ENCODE peak calls at places on chromosomes 12 and 14, in four cellular contexts. One of them, this sample, is unnamed.
A peak's percentile ranks its signal among the peaks of the same experiment; 100 is the strongest.

GRCh38 chr12:132237772-132238486 is 91.5 kb downstream of the GALNT9 start:
- DNase-seq in GM12865: no peak
- DNase-seq in mucosa of descending colon: no peak
- DNase-seq in IMR-90: no peak
- DNase-seq in this sample: peak; percentile 37

GRCh38 chr14:91867316-91867988 is at the start of gene TC2N:
- DNase-seq in GM12865: peak; percentile 69
- DNase-seq in mucosa of descending colon: no peak
- DNase-seq in IMR-90: no peak
- DNase-seq in this sample: no peak

GRCh38 chr12:15520083-15520482 is 197.8 kb downstream of the PTPRO start:
- DNase-seq in GM12865: no peak
- DNase-seq in mucosa of descending colon: no peak
- DNase-seq in IMR-90: no peak
- DNase-seq in this sample: no peak

GRCh38 chr12:30898846-30899245 is 27.7 kb upstream of the TSPAN11 start:
- DNase-seq in GM12865: no peak
- DNase-seq in mucosa of descending colon: no peak
- DNase-seq in IMR-90: no peak
- DNase-seq in this sample: no peak

GRCh38 chr12:108833355-108833733 is 24.0 kb downstream of the SSH1 start:
- DNase-seq in GM12865: no peak
- DNase-seq in mucosa of descending colon: no peak
- DNase-seq in IMR-90: peak; percentile 90
- DNase-seq in this sample: no peak

GRCh38 chr12:96902076-96902475 is 5.0 kb upstream of the NEDD1 start:
- DNase-seq in GM12865: peak; percentile 39
- DNase-seq in mucosa of descending colon: no peak
- DNase-seq in IMR-90: no peak
- DNase-seq in this sample: no peak

GRCh38 chr12:121287267-121287954 is 9.1 kb downstream of the CAMKK2 start:
- DNase-seq in GM12865: no peak
- DNase-seq in mucosa of descending colon: no peak
- DNase-seq in IMR-90: peak; percentile 81
- DNase-seq in this sample: no peak

GRCh38 chr12:49934505-49934904 is 16.0 kb upstream of the AQP2 start:
- DNase-seq in GM12865: no peak
- DNase-seq in mucosa of descending colon: no peak
- DNase-seq in IMR-90: no peak
- DNase-seq in this sample: no peak

GRCh38 chr14:100604709-100605108 is 17.5 kb upstream of the BEGAIN start:
- DNase-seq in GM12865: no peak
- DNase-seq in mucosa of descending colon: no peak
- DNase-seq in IMR-90: no peak
- DNase-seq in this sample: no peak

GRCh38 chr14:56482306-56482705 is 97.3 kb upstream of the TMEM260 start:
- DNase-seq in GM12865: peak; percentile 7
- DNase-seq in mucosa of descending colon: no peak
- DNase-seq in IMR-90: peak; percentile 9
- DNase-seq in this sample: peak; percentile 47

GRCh38 chr12:111753144-111753881 is 13.4 kb upstream of the ALDH2 start:
- DNase-seq in GM12865: peak; percentile 61
- DNase-seq in mucosa of descending colon: peak; percentile 77
- DNase-seq in IMR-90: peak; percentile 61
- DNase-seq in this sample: peak; percentile 79

GRCh38 chr14:38838049-38838978 is 264.7 kb downstream of the SEC23A start:
- DNase-seq in GM12865: no peak
- DNase-seq in mucosa of descending colon: peak; percentile 65
- DNase-seq in IMR-90: no peak
- DNase-seq in this sample: no peak

DNA sequence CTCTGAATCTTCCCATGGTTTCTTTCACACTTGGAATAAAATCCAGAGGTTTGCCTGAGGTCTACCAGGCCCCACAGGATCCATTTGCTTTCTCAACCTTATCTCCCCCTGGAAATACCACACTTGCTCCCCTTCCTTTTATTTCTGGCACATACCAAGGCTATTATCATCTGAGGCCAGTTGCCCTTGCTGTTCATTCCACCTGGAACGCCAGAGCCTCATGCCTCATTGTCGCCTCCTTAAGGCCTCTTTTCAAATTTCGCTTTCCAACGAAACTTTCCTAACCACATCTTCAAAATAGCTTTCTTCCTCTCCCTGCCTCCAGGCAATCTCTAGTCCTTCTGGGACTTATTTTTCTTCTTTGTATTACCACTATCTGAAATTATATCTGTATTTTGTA is 11.2 kb upstream of the LRIG3 start:
- DNase-seq in GM12865: no peak
- DNase-seq in mucosa of descending colon: no peak
- DNase-seq in IMR-90: no peak
- DNase-seq in this sample: no peak
- TF ChIP-seq CTCF in GM12865: peak; percentile 17
- TF ChIP-seq CTCF in mucosa of descending colon: no peak
- TF ChIP-seq CTCF in IMR-90: no peak
- TF ChIP-seq CTCF in this sample: no peak

DNA sequence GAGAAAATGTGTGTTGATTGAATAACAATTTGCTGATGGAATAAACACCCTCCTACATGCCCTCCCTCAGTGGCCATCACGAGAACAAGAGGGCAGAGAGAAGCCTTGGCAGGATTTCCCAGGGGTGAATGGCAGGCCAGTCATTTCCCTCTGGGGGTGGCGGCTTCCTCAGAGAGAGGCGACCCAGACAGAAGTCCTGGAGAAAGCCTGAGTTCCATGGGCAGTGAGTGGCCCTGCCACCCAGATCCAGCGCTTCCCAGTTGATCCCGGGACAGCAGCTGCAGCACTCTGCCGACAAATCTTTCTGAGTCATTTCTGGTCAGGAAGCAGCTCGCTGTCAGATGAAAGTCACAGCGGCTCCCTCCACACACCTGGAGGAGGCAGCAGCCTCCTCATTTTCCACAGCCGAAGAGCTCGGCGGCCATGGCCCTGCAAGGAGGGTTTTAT is 123.0 kb downstream of the SCARB1 start:
- DNase-seq in GM12865: peak; percentile 21
- DNase-seq in mucosa of descending colon: peak; percentile 55
- DNase-seq in IMR-90: peak; percentile 66
- DNase-seq in this sample: no peak
- TF ChIP-seq CTCF in GM12865: no peak
- TF ChIP-seq CTCF in mucosa of descending colon: no peak
- TF ChIP-seq CTCF in IMR-90: peak; percentile 19
- TF ChIP-seq CTCF in this sample: no peak

DNA sequence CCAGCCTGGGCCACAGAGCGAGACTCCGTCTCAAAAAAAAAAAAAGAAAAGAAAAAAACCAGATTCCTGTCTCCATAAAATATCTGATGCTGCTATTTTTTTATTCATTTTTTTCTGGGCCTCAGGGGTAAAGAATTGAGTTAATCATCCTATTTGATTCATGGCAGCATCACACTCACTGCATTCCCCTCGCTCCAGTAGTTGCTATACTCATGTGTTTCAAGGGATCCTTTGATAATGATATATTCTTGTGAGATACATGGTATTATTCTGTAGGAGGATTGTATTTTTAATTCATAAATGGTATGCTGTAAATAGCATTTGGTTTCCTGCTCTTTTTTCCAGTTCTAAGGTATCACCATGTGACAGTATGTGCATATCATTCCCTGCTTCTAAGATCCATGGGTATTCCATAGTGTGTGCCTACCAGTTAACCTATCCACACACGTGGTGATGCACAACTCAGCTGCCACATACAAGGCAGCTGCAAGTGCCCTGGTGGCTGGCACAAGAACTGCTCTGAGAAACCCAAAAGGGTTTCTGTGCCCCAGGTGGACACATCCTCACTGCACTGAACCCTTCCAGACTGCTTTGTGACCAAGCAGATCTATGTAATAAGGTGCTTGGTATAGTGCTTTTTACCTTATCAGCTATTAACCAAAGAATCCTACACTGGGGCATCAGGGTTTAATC is 74.7 kb downstream of the ZFP36L1 start:
- DNase-seq in GM12865: peak; percentile 33
- DNase-seq in mucosa of descending colon: no peak
- DNase-seq in IMR-90: no peak
- DNase-seq in this sample: no peak
- TF ChIP-seq CTCF in GM12865: peak; percentile 50
- TF ChIP-seq CTCF in mucosa of descending colon: no peak
- TF ChIP-seq CTCF in IMR-90: peak; percentile 23
- TF ChIP-seq CTCF in this sample: peak; percentile 13

DNA sequence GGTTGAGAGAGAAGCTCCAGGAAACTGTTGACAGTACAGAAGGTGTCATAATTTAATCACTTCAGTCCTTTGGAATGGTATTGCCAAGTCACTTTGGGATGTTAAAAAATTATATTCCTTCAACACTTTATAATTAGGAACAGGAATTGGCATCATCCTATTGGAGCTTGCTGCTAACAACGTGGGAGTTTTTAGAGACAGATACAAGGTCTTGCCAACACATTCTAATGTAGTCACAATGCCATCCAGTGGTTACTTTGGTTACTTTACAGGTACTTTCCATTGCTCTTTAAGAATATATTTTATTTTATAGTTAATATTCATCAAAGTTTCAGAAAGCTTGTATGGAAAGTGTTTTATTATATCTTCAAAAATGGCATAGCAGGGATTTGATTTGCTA is 310.1 kb downstream of the SYT1 start:
- DNase-seq in GM12865: peak; percentile 35
- DNase-seq in mucosa of descending colon: no peak
- DNase-seq in IMR-90: peak; percentile 77
- DNase-seq in this sample: no peak
- TF ChIP-seq CTCF in GM12865: peak; percentile 24
- TF ChIP-seq CTCF in mucosa of descending colon: no peak
- TF ChIP-seq CTCF in IMR-90: peak; percentile 61
- TF ChIP-seq CTCF in this sample: no peak

GRCh38 chr12:98572010-98572409 is 21.5 kb upstream of the SLC25A3 start:
- DNase-seq in GM12865: no peak
- DNase-seq in mucosa of descending colon: no peak
- DNase-seq in IMR-90: no peak
- DNase-seq in this sample: no peak
- TF ChIP-seq CTCF in GM12865: peak; percentile 34
- TF ChIP-seq CTCF in mucosa of descending colon: no peak
- TF ChIP-seq CTCF in IMR-90: peak; percentile 1
- TF ChIP-seq CTCF in this sample: no peak

GRCh38 chr14:89371600-89371999 is 45.4 kb downstream of the FOXN3 start:
- DNase-seq in GM12865: no peak
- DNase-seq in mucosa of descending colon: no peak
- DNase-seq in IMR-90: no peak
- DNase-seq in this sample: no peak
- TF ChIP-seq CTCF in GM12865: no peak
- TF ChIP-seq CTCF in mucosa of descending colon: no peak
- TF ChIP-seq CTCF in IMR-90: no peak
- TF ChIP-seq CTCF in this sample: no peak

GRCh38 chr12:47818382-47818700 is 1.4 kb downstream of the HDAC7 start:
- DNase-seq in GM12865: no peak
- DNase-seq in mucosa of descending colon: no peak
- DNase-seq in IMR-90: peak; percentile 43
- DNase-seq in this sample: no peak

GRCh38 chr12:47818007-47818376 is 1.7 kb downstream of the HDAC7 start:
- DNase-seq in GM12865: no peak
- DNase-seq in mucosa of descending colon: no peak
- DNase-seq in IMR-90: no peak
- DNase-seq in this sample: no peak

GRCh38 chr12:47816646-47817271 is 2.9 kb downstream of the HDAC7 start:
- DNase-seq in GM12865: no peak
- DNase-seq in mucosa of descending colon: no peak
- DNase-seq in IMR-90: no peak
- DNase-seq in this sample: no peak

GRCh38 chr12:47818701-47819543 is 781 bp downstream of the HDAC7 start:
- DNase-seq in GM12865: peak; percentile 50
- DNase-seq in mucosa of descending colon: peak; percentile 85
- DNase-seq in IMR-90: no peak
- DNase-seq in this sample: peak; percentile 77

DNA sequence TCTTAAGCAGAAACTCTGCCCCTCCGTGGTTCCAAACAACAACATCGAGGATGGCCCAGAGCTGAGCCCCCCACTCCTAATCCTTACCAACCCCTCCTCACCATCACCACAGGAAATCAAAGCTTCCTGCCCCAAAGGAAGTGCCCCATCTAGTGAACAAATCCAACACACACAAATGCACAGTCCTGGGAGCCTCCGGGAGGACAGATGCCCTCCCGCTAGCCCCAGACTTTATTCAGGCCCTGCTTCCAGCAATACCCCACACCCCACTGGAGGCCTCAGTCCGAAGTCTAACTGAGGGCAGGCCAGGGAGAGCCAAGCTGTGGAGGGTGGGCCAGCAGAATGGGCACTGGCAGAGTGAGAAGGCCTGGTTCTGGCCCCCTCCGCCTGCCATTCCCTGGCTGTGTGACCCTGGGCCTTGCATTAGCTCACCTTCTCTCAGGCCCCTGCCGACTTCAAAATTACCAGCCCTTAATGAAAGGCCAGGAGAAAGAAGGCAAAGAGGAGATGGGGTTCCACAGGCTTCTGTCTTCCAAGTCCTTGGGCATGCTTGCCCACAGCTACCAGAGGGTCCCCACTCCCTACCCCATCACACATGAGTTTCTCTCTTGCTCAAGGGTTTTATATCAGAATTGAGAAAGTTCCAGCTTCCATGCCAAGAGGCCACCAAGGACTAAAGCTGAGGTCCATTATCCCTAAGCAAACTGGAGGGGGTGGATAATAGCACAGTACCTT is 2.3 kb downstream of the HDAC7 start:
- DNase-seq in GM12865: no peak
- DNase-seq in mucosa of descending colon: no peak
- DNase-seq in IMR-90: no peak
- DNase-seq in this sample: no peak
- TF ChIP-seq CTCF in GM12865: no peak
- TF ChIP-seq CTCF in mucosa of descending colon: no peak
- TF ChIP-seq CTCF in IMR-90: peak; percentile 38
- TF ChIP-seq CTCF in this sample: no peak

GRCh38 chr12:95017482-95017881 is 14.0 kb upstream of the NDUFA12 start:
- DNase-seq in GM12865: peak; percentile 6
- DNase-seq in mucosa of descending colon: no peak
- DNase-seq in IMR-90: no peak
- DNase-seq in this sample: no peak

DNA sequence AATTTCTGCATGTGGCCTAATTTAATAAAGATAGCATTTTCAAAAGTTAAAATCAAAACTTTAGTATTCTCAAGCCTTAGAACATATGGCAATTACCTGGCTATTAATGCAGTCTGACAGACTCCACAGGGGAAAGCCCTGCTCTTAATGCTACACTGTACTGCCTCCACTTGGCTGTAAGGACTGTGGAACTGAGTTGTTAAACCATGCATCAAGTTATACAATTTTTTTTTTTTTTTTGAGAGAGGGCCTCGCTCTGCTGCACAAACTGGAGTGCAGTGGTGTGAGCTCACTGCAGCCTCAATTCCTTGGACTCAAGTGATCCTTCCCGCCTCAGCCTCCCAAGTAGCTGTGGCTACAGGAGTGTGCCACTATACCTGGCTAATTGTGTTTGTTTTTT is 19.0 kb upstream of the NDUFA12 start:
- DNase-seq in GM12865: no peak
- DNase-seq in mucosa of descending colon: no peak
- DNase-seq in IMR-90: no peak
- DNase-seq in this sample: no peak
- TF ChIP-seq CTCF in GM12865: no peak
- TF ChIP-seq CTCF in mucosa of descending colon: no peak
- TF ChIP-seq CTCF in IMR-90: no peak
- TF ChIP-seq CTCF in this sample: no peak